ENCODE peak calls at places on chromosomes 11 and 22, in ten cellular contexts. J is ELR; X is naive thymus-derived CD8-positive, alpha-beta T cell; A is brain microvascular endothelial cell; V is EL; H is AG08395; L is epithelial cell of prostate; W is NCI-H82; S is anterior cingulate cortex; Q is T47D. G is an unnamed sample.

GRCh38 chr11:554824-555499 is 5.6 kb downstream of the LMNTD2 start:
- DNase-seq in A (no peak), V (peak; percentile 54), S (peak; percentile 33), Q (peak; percentile 89), L (no peak), H (peak; percentile 49), W (peak; percentile 88), X (peak; percentile 70), J (peak; percentile 68), G (peak; percentile 74)

GRCh38 chr22:37571258-37571991 is 8.5 kb downstream of the LGALS2 start:
- DNase-seq in W (no peak), A (no peak), S (no peak), X (no peak), V (peak; percentile 54), Q (no peak), L (no peak), J (peak; percentile 80), H (no peak), G (peak; percentile 39)

GRCh38 chr11:120178441-120179070 is 32.3 kb upstream of the OAF start:
- DNase-seq in W (no peak), L (no peak), X (no peak), H (peak; percentile 41), Q (no peak), J (peak; percentile 22), V (peak; percentile 68), A (no peak), S (no peak), G (no peak)

GRCh38 chr11:19441752-19442553 is 201.2 kb upstream of the E2F8 start:
- DNase-seq in J (peak; percentile 94), V (peak; percentile 97), Q (no peak), W (no peak), X (no peak), S (no peak), A (peak; percentile 97), L (peak; percentile 84), H (peak; percentile 90), G (peak; percentile 84)

GRCh38 chr11:106956887-106957505 is 61.3 kb downstream of the GUCY1A2 start:
- DNase-seq in H (no peak), V (no peak), A (no peak), S (no peak), W (peak; percentile 83), J (no peak), L (no peak), Q (no peak), X (no peak), G (peak; percentile 3)

GRCh38 chr11:95920460-95921105 is 3.3 kb downstream of the MTMR2 start:
- DNase-seq in W (peak; percentile 7), Q (no peak), H (peak; percentile 17), V (no peak), A (no peak), X (no peak), S (no peak), L (no peak), J (peak; percentile 22), G (peak; percentile 18)

GRCh38 chr11:128494418-128495332 is 92.7 kb downstream of the ETS1 start:
- DNase-seq in W (no peak), X (no peak), Q (no peak), S (no peak), J (no peak), H (no peak), A (no peak), L (no peak), V (no peak), G (no peak)

GRCh38 chr11:110433393-110434333 is 3.9 kb downstream of the FDX1 start:
- DNase-seq in L (no peak), X (no peak), V (peak; percentile 30), S (no peak), J (peak; percentile 61), W (peak; percentile 34), A (no peak), H (peak; percentile 41), Q (peak; percentile 51), G (peak; percentile 47)

GRCh38 chr22:50032941-50033601 is 20.5 kb upstream of the IL17REL start:
- DNase-seq in V (no peak), A (no peak), S (no peak), W (no peak), L (no peak), X (no peak), H (no peak), J (no peak), Q (no peak), G (no peak)

GRCh38 chr22:17851754-17852153 is 77.5 kb upstream of the BID start:
- DNase-seq in Q (no peak), A (no peak), J (no peak), S (no peak), V (no peak), H (no peak), X (no peak), L (no peak), W (no peak), G (no peak)